ENCODE peak calls at places on chromosomes 3 and 15, in nine cellular contexts. One of them, this sample, is unnamed.

GRCh38 chr3:89395441-89395840 is 288.0 kb downstream of the EPHA3 start:
- DNase-seq in fibroblast of the aortic adventitia: no peak
- DNase-seq in choroid plexus epithelial cell: no peak
- DNase-seq in bronchial epithelial cell: no peak
- DNase-seq in AG09309: no peak
- DNase-seq in CD8-positive, alpha-beta memory T cell: no peak
- DNase-seq in HCT116: no peak
- DNase-seq in K562: no peak
- DNase-seq in neural progenitor cell: no peak
- DNase-seq in this sample: no peak

GRCh38 chr15:101615414-101615985 is 36.7 kb downstream of the TM2D3 start:
- DNase-seq in K562: no peak
- DNase-seq in HCT116: no peak
- DNase-seq in neural progenitor cell: no peak
- DNase-seq in bronchial epithelial cell: no peak
- DNase-seq in CD8-positive, alpha-beta memory T cell: no peak
- DNase-seq in AG09309: peak; percentile 17
- DNase-seq in fibroblast of the aortic adventitia: peak; percentile 23
- DNase-seq in choroid plexus epithelial cell: peak; percentile 43
- DNase-seq in this sample: no peak

GRCh38 chr15:75211436-75212199 is 9.9 kb downstream of the C15orf39 start:
- DNase-seq in choroid plexus epithelial cell: peak; percentile 19
- DNase-seq in CD8-positive, alpha-beta memory T cell: no peak
- DNase-seq in K562: no peak
- DNase-seq in HCT116: no peak
- DNase-seq in neural progenitor cell: no peak
- DNase-seq in fibroblast of the aortic adventitia: no peak
- DNase-seq in AG09309: no peak
- DNase-seq in bronchial epithelial cell: no peak
- DNase-seq in this sample: no peak

GRCh38 chr3:69499899-69500316 is 114.0 kb upstream of the FRMD4B start:
- DNase-seq in AG09309: no peak
- DNase-seq in fibroblast of the aortic adventitia: peak; percentile 44
- DNase-seq in K562: no peak
- DNase-seq in CD8-positive, alpha-beta memory T cell: no peak
- DNase-seq in neural progenitor cell: no peak
- DNase-seq in HCT116: no peak
- DNase-seq in choroid plexus epithelial cell: peak; percentile 50
- DNase-seq in bronchial epithelial cell: no peak
- DNase-seq in this sample: no peak

GRCh38 chr3:177905895-177906511 is 630.2 kb upstream of the KCNMB2 start:
- DNase-seq in bronchial epithelial cell: peak; percentile 17
- DNase-seq in neural progenitor cell: peak; percentile 21
- DNase-seq in HCT116: no peak
- DNase-seq in choroid plexus epithelial cell: peak; percentile 94
- DNase-seq in CD8-positive, alpha-beta memory T cell: no peak
- DNase-seq in AG09309: peak; percentile 73
- DNase-seq in fibroblast of the aortic adventitia: peak; percentile 90
- DNase-seq in K562: no peak
- DNase-seq in this sample: no peak

GRCh38 chr15:35327789-35328188 is 218.2 kb downstream of the DPH6 start:
- DNase-seq in K562: no peak
- DNase-seq in fibroblast of the aortic adventitia: no peak
- DNase-seq in CD8-positive, alpha-beta memory T cell: no peak
- DNase-seq in HCT116: no peak
- DNase-seq in AG09309: no peak
- DNase-seq in bronchial epithelial cell: peak; percentile 23
- DNase-seq in neural progenitor cell: no peak
- DNase-seq in choroid plexus epithelial cell: no peak
- DNase-seq in this sample: no peak

GRCh38 chr3:183506674-183507290 is 48.7 kb downstream of the KLHL6 start:
- DNase-seq in AG09309: no peak
- DNase-seq in bronchial epithelial cell: no peak
- DNase-seq in neural progenitor cell: no peak
- DNase-seq in K562: no peak
- DNase-seq in CD8-positive, alpha-beta memory T cell: no peak
- DNase-seq in choroid plexus epithelial cell: no peak
- DNase-seq in HCT116: no peak
- DNase-seq in fibroblast of the aortic adventitia: no peak
- DNase-seq in this sample: no peak

GRCh38 chr15:66834863-66835557 is 133.0 kb downstream of the SMAD6 start:
- DNase-seq in bronchial epithelial cell: no peak
- DNase-seq in HCT116: no peak
- DNase-seq in choroid plexus epithelial cell: no peak
- DNase-seq in fibroblast of the aortic adventitia: no peak
- DNase-seq in AG09309: no peak
- DNase-seq in CD8-positive, alpha-beta memory T cell: no peak
- DNase-seq in K562: no peak
- DNase-seq in neural progenitor cell: peak; percentile 91
- DNase-seq in this sample: no peak

DNA sequence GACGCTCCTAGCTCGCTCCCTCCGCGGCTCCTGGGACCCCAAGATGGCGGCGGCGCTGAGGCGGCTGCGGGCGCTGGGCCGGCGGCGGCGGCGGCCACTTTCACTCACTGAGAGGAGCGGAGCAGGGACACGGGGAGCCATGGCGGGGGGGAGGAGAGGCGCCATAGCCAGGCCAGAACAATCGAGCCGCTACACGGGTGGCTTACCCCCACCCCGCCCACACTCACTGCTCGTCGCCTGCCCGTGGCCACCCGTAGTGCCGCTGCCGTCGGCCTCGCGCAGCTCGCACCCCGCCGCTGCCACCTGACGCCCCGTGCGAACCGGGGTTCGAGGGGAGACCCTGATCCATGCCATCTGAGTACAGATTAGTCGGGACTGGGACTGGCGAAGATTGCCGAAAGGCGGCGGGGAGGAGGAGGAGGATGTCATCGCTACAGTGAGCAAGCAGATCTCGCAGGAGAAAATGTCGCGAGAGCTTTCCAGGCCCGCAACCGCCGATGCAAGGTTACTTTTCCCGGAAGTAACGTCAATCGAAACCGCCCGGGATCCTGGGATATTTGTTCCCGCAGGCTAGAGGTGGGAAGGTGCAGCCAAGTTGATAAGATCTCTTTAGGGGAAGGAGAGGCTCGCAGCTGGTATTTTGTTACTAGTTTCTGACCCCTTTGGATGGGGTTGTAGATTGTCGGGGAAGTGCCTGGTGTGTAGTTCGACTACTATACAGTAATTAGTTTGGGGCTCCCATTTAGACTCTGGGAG is at the start of gene INO80:
- DNase-seq in neural progenitor cell: peak; percentile 98
- DNase-seq in bronchial epithelial cell: peak; percentile 94
- DNase-seq in HCT116: peak; percentile 98
- DNase-seq in choroid plexus epithelial cell: peak; percentile 99
- DNase-seq in AG09309: peak; percentile 93
- DNase-seq in K562: peak; percentile 98
- DNase-seq in fibroblast of the aortic adventitia: peak; percentile 99
- DNase-seq in CD8-positive, alpha-beta memory T cell: peak; percentile 93
- DNase-seq in this sample: peak; percentile 95
- H3K4me3 ChIP-seq in neural progenitor cell: peak within 1 kb of the TSS; percentile 97
- H3K4me3 ChIP-seq in bronchial epithelial cell: peak within 1 kb of the TSS; percentile 97
- H3K4me3 ChIP-seq in HCT116: peak within 1 kb of the TSS; percentile 96
- H3K4me3 ChIP-seq in choroid plexus epithelial cell: peak within 1 kb of the TSS; percentile 70
- H3K4me3 ChIP-seq in AG09309: peak within 1 kb of the TSS; percentile 88
- H3K4me3 ChIP-seq in K562: peak within 1 kb of the TSS; percentile 89
- H3K4me3 ChIP-seq in fibroblast of the aortic adventitia: peak within 1 kb of the TSS; percentile 94
- H3K4me3 ChIP-seq in CD8-positive, alpha-beta memory T cell: peak within 1 kb of the TSS; percentile 90
- H3K4me3 ChIP-seq in this sample: peak within 1 kb of the TSS; percentile 85

GRCh38 chr15:85579957-85580694 is 199.7 kb downstream of the AKAP13 start:
- DNase-seq in HCT116: no peak
- DNase-seq in bronchial epithelial cell: no peak
- DNase-seq in fibroblast of the aortic adventitia: peak; percentile 82
- DNase-seq in AG09309: no peak
- DNase-seq in K562: no peak
- DNase-seq in choroid plexus epithelial cell: peak; percentile 46
- DNase-seq in neural progenitor cell: no peak
- DNase-seq in CD8-positive, alpha-beta memory T cell: no peak
- DNase-seq in this sample: no peak

GRCh38 chr15:85582076-85582718 is 201.8 kb downstream of the AKAP13 start:
- DNase-seq in fibroblast of the aortic adventitia: peak; percentile 81
- DNase-seq in neural progenitor cell: no peak
- DNase-seq in bronchial epithelial cell: peak; percentile 43
- DNase-seq in AG09309: no peak
- DNase-seq in CD8-positive, alpha-beta memory T cell: no peak
- DNase-seq in K562: no peak
- DNase-seq in choroid plexus epithelial cell: peak; percentile 41
- DNase-seq in HCT116: no peak
- DNase-seq in this sample: no peak

GRCh38 chr15:85582719-85583089 is 202.3 kb downstream of the AKAP13 start:
- DNase-seq in bronchial epithelial cell: no peak
- DNase-seq in fibroblast of the aortic adventitia: peak; percentile 49
- DNase-seq in neural progenitor cell: no peak
- DNase-seq in HCT116: no peak
- DNase-seq in choroid plexus epithelial cell: peak; percentile 78
- DNase-seq in AG09309: no peak
- DNase-seq in CD8-positive, alpha-beta memory T cell: peak; percentile 46
- DNase-seq in K562: peak; percentile 53
- DNase-seq in this sample: no peak

GRCh38 chr15:85580914-85581313 is 200.5 kb downstream of the AKAP13 start:
- DNase-seq in K562: no peak
- DNase-seq in HCT116: no peak
- DNase-seq in neural progenitor cell: no peak
- DNase-seq in AG09309: no peak
- DNase-seq in bronchial epithelial cell: no peak
- DNase-seq in choroid plexus epithelial cell: peak; percentile 37
- DNase-seq in fibroblast of the aortic adventitia: no peak
- DNase-seq in CD8-positive, alpha-beta memory T cell: peak; percentile 31
- DNase-seq in this sample: no peak

DNA sequence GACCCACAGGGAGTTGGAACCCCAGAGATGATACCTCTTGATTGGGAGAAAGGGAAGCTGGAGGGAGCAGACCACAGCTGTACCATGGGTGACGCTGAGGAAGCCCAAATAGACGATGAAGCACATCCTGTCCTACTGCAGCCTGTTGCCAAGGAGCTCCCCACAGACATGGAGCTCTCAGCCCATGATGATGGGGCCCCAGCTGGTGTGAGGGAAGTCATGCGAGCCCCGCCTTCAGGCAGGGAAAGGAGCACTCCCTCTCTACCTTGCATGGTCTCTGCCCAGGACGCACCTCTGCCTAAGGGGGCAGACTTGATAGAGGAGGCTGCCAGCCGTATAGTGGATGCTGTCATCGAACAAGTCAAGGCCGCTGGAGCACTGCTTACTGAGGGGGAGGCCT is 201.1 kb downstream of the AKAP13 start:
- DNase-seq in choroid plexus epithelial cell: no peak
- DNase-seq in neural progenitor cell: no peak
- DNase-seq in AG09309: no peak
- DNase-seq in fibroblast of the aortic adventitia: no peak
- DNase-seq in CD8-positive, alpha-beta memory T cell: peak; percentile 22
- DNase-seq in HCT116: no peak
- DNase-seq in K562: no peak
- DNase-seq in bronchial epithelial cell: no peak
- DNase-seq in this sample: no peak
- H3K4me3 ChIP-seq in choroid plexus epithelial cell: no peak overlapping the region
- H3K4me3 ChIP-seq in neural progenitor cell: no peak overlapping the region
- H3K4me3 ChIP-seq in AG09309: no peak overlapping the region
- H3K4me3 ChIP-seq in fibroblast of the aortic adventitia: no peak overlapping the region
- H3K4me3 ChIP-seq in CD8-positive, alpha-beta memory T cell: peak overlapping the region; percentile 63
- H3K4me3 ChIP-seq in HCT116: no peak overlapping the region
- H3K4me3 ChIP-seq in K562: no peak overlapping the region
- H3K4me3 ChIP-seq in bronchial epithelial cell: no peak overlapping the region
- H3K4me3 ChIP-seq in this sample: no peak overlapping the region

GRCh38 chr3:130854208-130854864 is 39.5 kb upstream of the ATP2C1 start:
- DNase-seq in K562: no peak
- DNase-seq in AG09309: no peak
- DNase-seq in bronchial epithelial cell: no peak
- DNase-seq in neural progenitor cell: no peak
- DNase-seq in choroid plexus epithelial cell: no peak
- DNase-seq in CD8-positive, alpha-beta memory T cell: no peak
- DNase-seq in HCT116: no peak
- DNase-seq in fibroblast of the aortic adventitia: no peak
- DNase-seq in this sample: peak; percentile 49

GRCh38 chr3:130846181-130846580 is 47.7 kb upstream of the ATP2C1 start:
- DNase-seq in choroid plexus epithelial cell: no peak
- DNase-seq in K562: no peak
- DNase-seq in AG09309: no peak
- DNase-seq in CD8-positive, alpha-beta memory T cell: no peak
- DNase-seq in bronchial epithelial cell: peak; percentile 83
- DNase-seq in neural progenitor cell: no peak
- DNase-seq in HCT116: no peak
- DNase-seq in fibroblast of the aortic adventitia: no peak
- DNase-seq in this sample: no peak

GRCh38 chr3:130850044-130850797 is 43.7 kb upstream of the ATP2C1 start:
- DNase-seq in HCT116: no peak
- DNase-seq in CD8-positive, alpha-beta memory T cell: no peak
- DNase-seq in fibroblast of the aortic adventitia: peak; percentile 98
- DNase-seq in choroid plexus epithelial cell: peak; percentile 81
- DNase-seq in AG09309: peak; percentile 62
- DNase-seq in K562: peak; percentile 92
- DNase-seq in bronchial epithelial cell: peak; percentile 96
- DNase-seq in neural progenitor cell: no peak
- DNase-seq in this sample: peak; percentile 87

GRCh38 chr3:130849111-130849552 is 44.8 kb upstream of the ATP2C1 start:
- DNase-seq in AG09309: no peak
- DNase-seq in bronchial epithelial cell: peak; percentile 26
- DNase-seq in CD8-positive, alpha-beta memory T cell: no peak
- DNase-seq in neural progenitor cell: no peak
- DNase-seq in K562: peak; percentile 59
- DNase-seq in choroid plexus epithelial cell: no peak
- DNase-seq in HCT116: no peak
- DNase-seq in fibroblast of the aortic adventitia: no peak
- DNase-seq in this sample: no peak

DNA sequence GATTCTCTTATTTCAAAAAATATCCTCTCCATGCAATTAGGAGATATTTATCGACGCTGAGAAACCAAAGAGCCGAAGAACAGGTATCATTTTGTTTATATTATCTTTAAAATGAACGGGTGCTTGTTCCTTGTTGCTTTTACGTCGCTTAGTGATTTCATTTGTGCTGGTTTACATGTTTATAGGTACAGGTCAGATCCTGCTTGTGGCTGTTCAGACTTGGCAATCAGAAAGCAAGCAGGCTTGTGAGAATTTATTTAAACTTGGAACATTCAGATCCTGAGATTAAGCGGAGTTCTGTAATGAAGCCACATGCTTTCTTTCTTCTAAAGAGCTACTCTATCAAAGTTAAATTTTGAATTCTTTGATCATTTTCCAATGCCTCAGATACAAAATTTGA is 43.0 kb upstream of the ATP2C1 start:
- DNase-seq in choroid plexus epithelial cell: no peak
- DNase-seq in AG09309: no peak
- DNase-seq in HCT116: no peak
- DNase-seq in K562: peak; percentile 33
- DNase-seq in fibroblast of the aortic adventitia: peak; percentile 16
- DNase-seq in bronchial epithelial cell: peak; percentile 76
- DNase-seq in CD8-positive, alpha-beta memory T cell: no peak
- DNase-seq in neural progenitor cell: no peak
- DNase-seq in this sample: no peak
- H3K4me3 ChIP-seq in choroid plexus epithelial cell: no peak overlapping the region
- H3K4me3 ChIP-seq in AG09309: no peak overlapping the region
- H3K4me3 ChIP-seq in HCT116: no peak overlapping the region
- H3K4me3 ChIP-seq in K562: peak overlapping the region; percentile 33
- H3K4me3 ChIP-seq in fibroblast of the aortic adventitia: no peak overlapping the region
- H3K4me3 ChIP-seq in bronchial epithelial cell: peak overlapping the region; percentile 25
- H3K4me3 ChIP-seq in CD8-positive, alpha-beta memory T cell: no peak overlapping the region
- H3K4me3 ChIP-seq in neural progenitor cell: no peak overlapping the region
- H3K4me3 ChIP-seq in this sample: peak overlapping the region; percentile 64

DNA sequence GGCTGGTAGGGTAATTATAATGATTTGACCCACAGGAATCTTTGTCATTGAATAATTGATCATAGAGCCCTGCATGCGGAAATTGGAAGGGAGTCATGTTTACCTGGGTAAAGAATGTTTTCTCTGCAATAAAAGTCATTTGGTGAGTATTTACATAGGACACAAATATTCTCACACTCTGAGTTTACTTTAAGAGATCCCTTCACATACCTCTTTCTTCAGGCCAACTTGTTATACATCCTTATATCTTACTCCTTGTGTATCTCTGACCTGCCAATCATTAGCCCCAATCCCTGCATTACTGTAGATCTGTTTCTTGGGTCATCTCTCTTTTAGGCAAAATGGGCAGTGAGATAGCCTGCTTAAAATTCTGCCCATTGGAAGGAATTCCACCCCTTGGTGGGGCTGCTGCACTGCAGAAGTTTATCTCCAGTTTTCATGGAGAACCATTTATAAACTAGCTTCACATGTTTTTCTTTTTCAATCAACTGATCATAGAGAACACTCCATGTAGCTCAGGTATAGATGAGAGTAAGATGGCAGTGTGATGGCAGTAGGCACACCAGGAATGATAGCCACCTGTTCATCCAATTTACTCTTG is 46.2 kb downstream of the ILDR1 start:
- DNase-seq in AG09309: no peak
- DNase-seq in fibroblast of the aortic adventitia: no peak
- DNase-seq in K562: no peak
- DNase-seq in CD8-positive, alpha-beta memory T cell: no peak
- DNase-seq in choroid plexus epithelial cell: no peak
- DNase-seq in neural progenitor cell: no peak
- DNase-seq in HCT116: no peak
- DNase-seq in bronchial epithelial cell: peak; percentile 27
- DNase-seq in this sample: no peak
- H3K4me3 ChIP-seq in AG09309: no peak overlapping the region
- H3K4me3 ChIP-seq in fibroblast of the aortic adventitia: no peak overlapping the region
- H3K4me3 ChIP-seq in K562: no peak overlapping the region
- H3K4me3 ChIP-seq in CD8-positive, alpha-beta memory T cell: no peak overlapping the region
- H3K4me3 ChIP-seq in choroid plexus epithelial cell: no peak overlapping the region
- H3K4me3 ChIP-seq in neural progenitor cell: no peak overlapping the region
- H3K4me3 ChIP-seq in HCT116: no peak overlapping the region
- H3K4me3 ChIP-seq in bronchial epithelial cell: no peak overlapping the region
- H3K4me3 ChIP-seq in this sample: no peak overlapping the region